ENCODE peak calls at places on chromosome 17, in ten cellular contexts. P, Z, U, A, T, D, Q, J, O and X are unnamed samples.

GRCh38 chr17:37358098-37358829 is 17.5 kb upstream of the C17orf78 start:
- DNase-seq in P (peak; percentile 56), Z (peak; percentile 25), U (peak; percentile 85), A (peak; percentile 42), T (no peak), D (peak; percentile 56), Q (peak; percentile 46), J (peak; percentile 65), O (peak; percentile 32), X (no peak)

GRCh38 chr17:82864721-82865240 is 25.0 kb upstream of the ZNF750 start:
- DNase-seq in P (no peak), Z (no peak), U (no peak), A (no peak), T (no peak), D (no peak), Q (no peak), J (peak; percentile 48), O (no peak), X (no peak)

GRCh38 chr17:37791434-37791833 is 46.6 kb upstream of the HNF1B start:
- DNase-seq in P (no peak), Z (no peak), U (no peak), A (peak; percentile 24), T (no peak), D (peak; percentile 4), Q (peak; percentile 41), J (no peak), O (no peak), X (no peak)

GRCh38 chr17:31487648-31488263 is 96.3 kb downstream of the RAB11FIP4 start:
- DNase-seq in P (peak; percentile 91), Z (peak; percentile 85), U (peak; percentile 86), A (peak; percentile 90), T (peak; percentile 67), D (peak; percentile 94), Q (peak; percentile 97), J (peak; percentile 85), O (peak; percentile 96), X (peak; percentile 57)

GRCh38 chr17:40065041-40065770 is 2.4 kb downstream of the THRA start:
- DNase-seq in P (no peak), Z (peak; percentile 37), U (no peak), A (no peak), T (no peak), D (no peak), Q (no peak), J (no peak), O (no peak), X (no peak)

GRCh38 chr17:67196422-67196821 is 48.6 kb downstream of the HELZ start:
- DNase-seq in P (no peak), Z (no peak), U (no peak), A (no peak), T (no peak), D (no peak), Q (no peak), J (no peak), O (no peak), X (no peak)

GRCh38 chr17:17075037-17075755 is 32.9 kb downstream of the MPRIP start:
- DNase-seq in P (no peak), Z (peak; percentile 65), U (no peak), A (no peak), T (no peak), D (peak; percentile 54), Q (no peak), J (peak; percentile 81), O (no peak), X (no peak)

GRCh38 chr17:58402047-58402446 is 15.3 kb downstream of the RNF43 start:
- DNase-seq in P (no peak), Z (no peak), U (no peak), A (peak; percentile 64), T (no peak), D (peak; percentile 72), Q (no peak), J (no peak), O (no peak), X (no peak)

GRCh38 chr17:347309-347708 is 5.3 kb downstream of the RPH3AL start:
- DNase-seq in P (no peak), Z (no peak), U (no peak), A (no peak), T (no peak), D (no peak), Q (no peak), J (no peak), O (no peak), X (no peak)

GRCh38 chr17:49787932-49788442 is 494 bp upstream of the KAT7 start:
- DNase-seq in P (no peak), Z (no peak), U (peak; percentile 52), A (no peak), T (no peak), D (no peak), Q (no peak), J (no peak), O (peak; percentile 29), X (no peak)

GRCh38 chr17:15512310-15512709 is 44.9 kb upstream of the CDRT4 start:
- DNase-seq in P (no peak), Z (no peak), U (no peak), A (no peak), T (no peak), D (no peak), Q (no peak), J (no peak), O (no peak), X (no peak)

GRCh38 chr17:82840431-82840831 is 609 bp upstream of the ZNF750 start:
- DNase-seq in P (no peak), Z (no peak), U (no peak), A (no peak), T (no peak), D (peak; percentile 73), Q (no peak), J (no peak), O (no peak), X (no peak)

GRCh38 chr17:63452091-63452978 is 6.2 kb upstream of the CYB561 start:
- DNase-seq in P (no peak), Z (no peak), U (no peak), A (no peak), T (no peak), D (no peak), Q (no peak), J (no peak), O (no peak), X (no peak)

GRCh38 chr17:2054740-2055493 is at the start of gene HIC1:
- DNase-seq in P (peak; percentile 72), Z (peak; percentile 83), U (peak; percentile 90), A (peak; percentile 75), T (no peak), D (peak; percentile 57), Q (peak; percentile 76), J (peak; percentile 90), O (peak; percentile 64), X (no peak)

GRCh38 chr17:2181206-2181983 is 122.2 kb downstream of the SMG6 start:
- DNase-seq in P (peak; percentile 47), Z (peak; percentile 76), U (no peak), A (no peak), T (no peak), D (no peak), Q (no peak), J (peak; percentile 68), O (no peak), X (no peak)

GRCh38 chr17:64706224-64707076 is 44.3 kb upstream of the SMURF2 start:
- DNase-seq in P (no peak), Z (no peak), U (no peak), A (peak; percentile 96), T (no peak), D (peak; percentile 92), Q (no peak), J (no peak), O (no peak), X (peak; percentile 54)

GRCh38 chr17:4475463-4475862 is 23.2 kb upstream of the SPNS2 start:
- DNase-seq in P (no peak), Z (no peak), U (no peak), A (no peak), T (no peak), D (no peak), Q (no peak), J (no peak), O (no peak), X (no peak)
- H3K27ac ChIP-seq in P (no peak overlapping the region), Z (peak overlapping the region; percentile 62), U (no peak overlapping the region), A (no peak overlapping the region), T (no peak overlapping the region), D (no peak overlapping the region), Q (peak overlapping the region; percentile 84), J (no peak overlapping the region), O (no peak overlapping the region), X (no peak overlapping the region)

DNA sequence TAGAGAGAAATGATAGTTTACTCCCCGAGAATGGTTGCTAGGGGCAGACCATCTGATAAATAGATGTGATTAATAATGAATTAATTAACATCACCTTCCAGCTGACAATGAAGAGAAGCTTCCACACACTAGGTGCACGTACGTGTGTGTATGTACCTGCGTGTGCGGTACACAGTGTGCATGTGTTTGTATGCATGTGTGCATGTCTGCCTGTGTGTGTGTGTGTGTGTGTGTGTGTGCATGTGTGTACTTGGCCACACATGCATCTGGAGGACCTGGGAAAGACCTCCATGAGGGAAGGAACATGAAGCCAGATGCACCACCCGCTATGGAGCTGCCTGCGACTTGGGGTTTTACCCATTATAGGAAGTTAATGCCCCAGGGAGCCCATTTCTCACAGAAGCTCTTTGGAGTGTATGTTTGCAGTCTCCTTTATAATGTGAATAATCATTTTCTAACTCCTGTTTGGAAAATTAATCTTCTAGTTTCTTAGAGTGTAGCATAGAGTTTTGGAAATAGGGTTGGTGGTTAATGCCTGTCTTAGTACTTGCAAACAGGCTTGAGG is 229.1 kb downstream of the ENGASE start:
- DNase-seq in P (no peak), Z (no peak), U (no peak), A (no peak), T (no peak), D (no peak), Q (no peak), J (no peak), O (no peak), X (no peak)
- H3K27ac ChIP-seq in P (no peak overlapping the region), Z (no peak overlapping the region), U (no peak overlapping the region), A (no peak overlapping the region), T (no peak overlapping the region), D (no peak overlapping the region), Q (no peak overlapping the region), J (no peak overlapping the region), O (no peak overlapping the region), X (no peak overlapping the region)

GRCh38 chr17:6640536-6641373 is at the start of the genes KIAA0753 and TXNDC17:
- DNase-seq in P (peak; percentile 94), Z (peak; percentile 94), U (peak; percentile 92), A (peak; percentile 85), T (peak; percentile 51), D (peak; percentile 89), Q (peak; percentile 89), J (peak; percentile 96), O (peak; percentile 79), X (no peak)
- H3K27ac ChIP-seq in P (peak within 1 kb of the TSS; percentile 91), Z (peak within 1 kb of the TSS; percentile 95), U (peak within 1 kb of the TSS; percentile 95), A (peak within 1 kb of the TSS; percentile 82), T (peak within 1 kb of the TSS; percentile 91), D (peak within 1 kb of the TSS; percentile 87), Q (peak within 1 kb of the TSS; percentile 82), J (peak within 1 kb of the TSS; percentile 82), O (peak within 1 kb of the TSS; percentile 95), X (peak within 1 kb of the TSS; percentile 85)

DNA sequence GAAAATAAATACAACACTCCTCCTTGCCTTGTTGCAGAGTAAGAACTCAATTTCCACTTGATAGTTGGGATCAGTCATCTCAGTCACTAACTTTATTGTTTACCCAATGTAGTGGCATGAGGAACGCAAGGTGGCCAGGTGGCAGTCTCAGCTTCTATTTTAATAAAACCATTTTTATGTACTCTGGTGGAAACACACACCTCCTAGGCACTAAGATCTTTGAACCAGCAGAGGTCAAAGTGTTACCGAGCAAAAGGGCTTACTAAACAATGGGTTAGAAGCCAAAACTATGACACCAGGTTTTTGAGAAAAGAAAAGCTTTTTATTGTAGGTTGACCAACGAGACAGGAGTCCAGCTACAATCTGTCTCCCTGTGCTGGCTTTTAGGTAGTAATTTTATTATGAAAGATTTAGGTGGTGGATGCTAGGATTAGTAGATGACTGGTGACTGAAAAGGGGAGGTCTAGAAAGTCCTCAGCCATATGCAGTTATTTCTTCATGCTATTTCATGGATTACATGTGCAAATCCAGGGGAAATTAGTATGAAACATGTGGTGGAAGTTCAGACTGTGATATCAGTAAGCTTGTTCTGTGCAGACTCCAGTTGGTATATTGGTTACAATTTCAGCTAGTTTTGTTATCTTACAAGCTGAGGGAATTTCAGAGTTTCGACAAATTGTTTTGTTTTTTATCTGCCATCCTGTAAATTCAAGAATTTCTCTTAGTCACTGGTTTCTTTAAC is 122.3 kb downstream of the PCTP start:
- DNase-seq in P (no peak), Z (no peak), U (no peak), A (no peak), T (no peak), D (no peak), Q (no peak), J (no peak), O (no peak), X (no peak)
- H3K27ac ChIP-seq in P (no peak overlapping the region), Z (no peak overlapping the region), U (no peak overlapping the region), A (no peak overlapping the region), T (no peak overlapping the region), D (no peak overlapping the region), Q (no peak overlapping the region), J (no peak overlapping the region), O (no peak overlapping the region), X (no peak overlapping the region)